ENCODE peak calls at places on chromosomes 2 and 18, in seven cellular contexts. C is stimulated activated CD8-positive, alpha-beta memory T cell treated with anti-CD3 and anti-CD28 coated beads, Interleukin-7, amount 100 ng/mL, for 1 hour; T is activated CD8-positive, alpha-beta memory T cell treated with anti-CD3 and anti-CD28 coated beads for 24 hours; P is naive thymus-derived CD4-positive, alpha-beta T cell; O is A172; A is NCI-H1105; V is AG10803. G is an unnamed sample.

GRCh38 chr2:53744395-53745065 is 23.1 kb upstream of the CHAC2 start:
- DNase-seq in C (no peak), O (no peak), V (peak; percentile 4), T (no peak), A (no peak), P (no peak), G (no peak)

GRCh38 chr2:182973441-182974352 is 64.6 kb downstream of the NCKAP1 start:
- DNase-seq in C (no peak), A (no peak), O (no peak), T (no peak), P (no peak), V (no peak), G (no peak)

GRCh38 chr18:73007195-73007934 is 139.6 kb upstream of the NETO1 start:
- DNase-seq in A (no peak), V (no peak), P (no peak), O (no peak), T (no peak), C (no peak), G (no peak)

GRCh38 chr2:110858135-110858737 is 125.9 kb downstream of the ACOXL start:
- DNase-seq in T (no peak), O (no peak), A (no peak), V (no peak), P (peak; percentile 84), C (peak; percentile 27), G (no peak)

GRCh38 chr2:237896507-237896892 is 37.1 kb downstream of the RAMP1 start:
- DNase-seq in A (no peak), C (no peak), V (no peak), O (no peak), T (no peak), P (no peak), G (peak; percentile 78)

GRCh38 chr2:57869763-57870344 is 176.8 kb upstream of the VRK2 start:
- DNase-seq in O (no peak), T (no peak), C (no peak), V (no peak), P (no peak), A (peak; percentile 31), G (no peak)

GRCh38 chr2:56009758-56010534 is 86.4 kb upstream of the EFEMP1 start:
- DNase-seq in C (no peak), O (peak; percentile 53), A (peak; percentile 27), T (no peak), P (no peak), V (peak; percentile 60), G (no peak)

GRCh38 chr2:96622544-96622943 is 15.6 kb downstream of the KANSL3 start:
- DNase-seq in O (no peak), A (no peak), C (no peak), V (no peak), T (no peak), P (no peak), G (no peak)

GRCh38 chr2:129777757-129778607 is 201.5 kb upstream of the RAB6C start:
- DNase-seq in C (no peak), O (no peak), V (no peak), T (peak; percentile 28), P (no peak), A (no peak), G (no peak)

GRCh38 chr2:38599706-38600105 is 3.0 kb downstream of the HNRNPLL start:
- DNase-seq in V (peak; percentile 22), P (no peak), C (no peak), T (no peak), O (no peak), A (no peak), G (no peak)

GRCh38 chr2:230179907-230180306 is 39.9 kb downstream of the SP110 start:
- DNase-seq in P (no peak), A (no peak), C (no peak), V (no peak), O (no peak), T (no peak), G (no peak)

GRCh38 chr2:181183878-181184553 is 203.6 kb downstream of the UBE2E3 start:
- DNase-seq in A (no peak), T (no peak), C (no peak), O (no peak), P (no peak), V (peak; percentile 29), G (no peak)

GRCh38 chr18:10565835-10566234 is 40.0 kb downstream of the NAPG start:
- DNase-seq in O (no peak), V (no peak), P (no peak), A (no peak), C (no peak), T (no peak), G (no peak)

GRCh38 chr18:41828137-41828536 is 126.9 kb upstream of the PIK3C3 start:
- DNase-seq in V (no peak), P (no peak), A (peak; percentile 11), O (no peak), C (no peak), T (no peak), G (no peak)

GRCh38 chr2:28166956-28167355 is 225.7 kb upstream of the FOSL2 start:
- DNase-seq in A (no peak), V (peak; percentile 17), C (no peak), O (peak; percentile 43), T (no peak), P (no peak), G (no peak)

GRCh38 chr18:58754544-58755068 is 83.3 kb downstream of the MALT1 start:
- DNase-seq in T (peak; percentile 61), C (no peak), V (no peak), A (no peak), P (peak; percentile 20), O (no peak), G (no peak)

GRCh38 chr2:175619179-175619578 is 382.9 kb downstream of the LNPK start:
- DNase-seq in C (no peak), A (no peak), O (no peak), T (no peak), P (no peak), V (no peak), G (no peak)

GRCh38 chr2:124289060-124289459 is 264.0 kb downstream of the CNTNAP5 start:
- DNase-seq in C (no peak), T (no peak), O (no peak), P (no peak), V (no peak), A (no peak), G (no peak)

GRCh38 chr18:41227993-41228392 is 727.0 kb upstream of the PIK3C3 start:
- DNase-seq in C (no peak), O (no peak), T (no peak), A (no peak), V (no peak), P (no peak), G (no peak)

GRCh38 chr18:57475408-57475807 is 40.2 kb downstream of the ONECUT2 start:
- DNase-seq in V (no peak), C (no peak), A (no peak), T (no peak), O (no peak), P (no peak), G (no peak)

GRCh38 chr2:81658227-81658626 is 1353.7 kb upstream of the LRRTM1 start:
- DNase-seq in A (no peak), V (no peak), T (no peak), P (no peak), C (no peak), O (peak; percentile 100), G (peak; percentile 26)

GRCh38 chr2:23664069-23664788 is 262.7 kb downstream of the ATAD2B start:
- DNase-seq in P (no peak), A (no peak), T (no peak), C (no peak), V (no peak), O (no peak), G (peak; percentile 23)

GRCh38 chr18:27763936-27764335 is 413.0 kb downstream of the CDH2 start:
- DNase-seq in V (no peak), T (no peak), O (no peak), A (no peak), P (no peak), C (no peak), G (no peak)

GRCh38 chr2:24207359-24207758 is 32.5 kb downstream of the FAM228A start:
- DNase-seq in V (no peak), C (no peak), O (no peak), T (no peak), P (no peak), A (no peak), G (no peak)

GRCh38 chr2:237774811-237775553 is 23.6 kb upstream of the RBM44 start:
- DNase-seq in P (peak; percentile 19), V (peak; percentile 49), T (peak; percentile 75), O (peak; percentile 56), A (peak; percentile 31), C (peak; percentile 15), G (peak; percentile 23)

GRCh38 chr2:219460424-219460926 is 25.8 kb downstream of the SPEG start:
- DNase-seq in V (peak; percentile 70), T (no peak), A (no peak), C (no peak), O (peak; percentile 86), P (no peak), G (no peak)

GRCh38 chr2:234308814-234309195 is 188.1 kb downstream of the ARL4C start:
- DNase-seq in C (peak; percentile 34), T (peak; percentile 77), A (no peak), O (no peak), V (peak; percentile 60), P (peak; percentile 80), G (peak; percentile 85)

GRCh38 chr2:86393521-86394490 is 47.4 kb upstream of the KDM3A start:
- DNase-seq in A (no peak), C (no peak), O (peak; percentile 87), V (no peak), T (no peak), P (no peak), G (peak; percentile 25)

GRCh38 chr18:30376515-30376914 is 666.0 kb downstream of the DSC3 start:
- DNase-seq in V (no peak), C (no peak), O (no peak), P (no peak), A (no peak), T (no peak), G (no peak)

GRCh38 chr2:28134262-28134812 is 243.8 kb downstream of the BABAM2 start:
- DNase-seq in O (no peak), T (no peak), P (peak; percentile 1), A (no peak), C (no peak), V (no peak), G (no peak)

GRCh38 chr18:74496508-74497307 is 545 bp downstream of the CNDP2 start:
- DNase-seq in V (peak; percentile 57), A (peak; percentile 47), C (no peak), T (no peak), O (peak; percentile 9), P (no peak), G (peak; percentile 66)

GRCh38 chr2:46870051-46870839 is 45.4 kb downstream of the MCFD2 start:
- DNase-seq in P (no peak), T (no peak), V (no peak), C (no peak), O (no peak), A (no peak), G (no peak)

G was measured in MG63.